ENCODE peak calls at places on chromosomes 4 and X, in nine cellular contexts. C, J, G, A, B, Y, T, V and M are unnamed samples. For H3K4me1, the result is how much of the 10 kb centered on the place peaks cover.

GRCh38 chr4:29970626-29971025 is 749.5 kb upstream of the PCDH7 start:
- DNase-seq in C (no peak), J (no peak), G (no peak), A (no peak), B (peak), Y (no peak), T (no peak), V (peak), M (no peak)

GRCh38 chr4:176238157-176238608 is 30.8 kb downstream of the ASB5 start:
- DNase-seq in C (no peak), J (no peak), G (no peak), A (no peak), B (no peak), Y (no peak), T (no peak), V (no peak), M (no peak)

GRCh38 chr4:159765402-159765801 is 662.5 kb downstream of the RAPGEF2 start:
- DNase-seq in C (no peak), J (no peak), G (no peak), A (no peak), B (no peak), Y (no peak), T (no peak), V (no peak), M (no peak)

GRCh38 chrX:13001961-13002671 is 27.2 kb downstream of the TMSB4X start:
- DNase-seq in C (no peak), J (peak), G (no peak), A (no peak), B (no peak), Y (no peak), T (no peak), V (peak), M (no peak)

GRCh38 chr4:48450740-48451139 is 32.4 kb upstream of the SLC10A4 start:
- DNase-seq in C (no peak), J (no peak), G (no peak), A (no peak), B (no peak), Y (no peak), T (no peak), V (no peak), M (no peak)

GRCh38 chr4:6236816-6237390 is 32.7 kb upstream of the WFS1 start:
- DNase-seq in C (no peak), J (no peak), G (peak), A (no peak), B (no peak), Y (no peak), T (no peak), V (no peak), M (no peak)

GRCh38 chr4:74451214-74451661 is 6.3 kb downstream of the AREG start:
- DNase-seq in C (no peak), J (peak), G (no peak), A (peak), B (peak), Y (no peak), T (no peak), V (no peak), M (no peak)

GRCh38 chr4:36088542-36088941 is 155.8 kb downstream of the ARAP2 start:
- DNase-seq in C (no peak), J (no peak), G (no peak), A (no peak), B (no peak), Y (no peak), T (no peak), V (no peak), M (no peak)

GRCh38 chrX:127404156-127404555 is 584.6 kb downstream of the PRR32 start:
- DNase-seq in C (no peak), J (no peak), G (no peak), A (no peak), B (no peak), Y (no peak), T (no peak), V (no peak), M (no peak)

GRCh38 chrX:140860718-140861117 is 141.7 kb upstream of the SPANXB1 start:
- DNase-seq in C (no peak), J (no peak), G (no peak), A (no peak), B (no peak), Y (no peak), T (no peak), V (no peak), M (no peak)

GRCh38 chr4:102169345-102169744 is 175.9 kb downstream of the SLC39A8 start:
- DNase-seq in C (no peak), J (no peak), G (no peak), A (no peak), B (peak), Y (no peak), T (no peak), V (peak), M (no peak)

GRCh38 chr4:81688085-81688484 is 216.4 kb upstream of the RASGEF1B start:
- DNase-seq in C (no peak), J (no peak), G (no peak), A (no peak), B (no peak), Y (no peak), T (no peak), V (peak), M (no peak)

GRCh38 chr4:55312491-55313101 is 33.4 kb upstream of the SRD5A3 start:
- DNase-seq in C (peak), J (no peak), G (peak), A (no peak), B (peak), Y (no peak), T (peak), V (peak), M (peak)

GRCh38 chr4:1997712-1998111 is 11.1 kb downstream of the NELFA start:
- DNase-seq in C (no peak), J (no peak), G (no peak), A (no peak), B (no peak), Y (no peak), T (no peak), V (no peak), M (no peak)

GRCh38 chrX:106243376-106243775 is 75.3 kb downstream of the PWWP3B start:
- DNase-seq in C (no peak), J (peak), G (no peak), A (no peak), B (no peak), Y (no peak), T (no peak), V (no peak), M (no peak)

GRCh38 chrX:11351375-11352295 is 58.4 kb downstream of the AMELX start:
- DNase-seq in C (no peak), J (no peak), G (peak), A (no peak), B (peak), Y (peak), T (peak), V (no peak), M (peak)

GRCh38 chr4:10054571-10055041 is 33.3 kb upstream of the SLC2A9 start:
- DNase-seq in C (no peak), J (peak), G (no peak), A (no peak), B (no peak), Y (no peak), T (no peak), V (no peak), M (no peak)

GRCh38 chr4:86130160-86130933 is 229.5 kb downstream of the MAPK10 start:
- DNase-seq in C (no peak), J (no peak), G (no peak), A (no peak), B (no peak), Y (no peak), T (no peak), V (no peak), M (no peak)

GRCh38 chr4:15144967-15145295 is 142.7 kb downstream of the CPEB2 start:
- DNase-seq in C (no peak), J (no peak), G (no peak), A (no peak), B (no peak), Y (no peak), T (no peak), V (no peak), M (no peak)

GRCh38 chrX:1419545-1420355 is 27.8 kb upstream of the SLC25A6 start:
- DNase-seq in C (no peak), J (no peak), G (no peak), A (no peak), B (no peak), Y (no peak), T (no peak), V (no peak), M (no peak)

GRCh38 chr4:56374956-56375355 is 12.3 kb downstream of the AASDH start:
- DNase-seq in C (no peak), J (no peak), G (no peak), A (no peak), B (no peak), Y (no peak), T (no peak), V (no peak), M (no peak)

GRCh38 chr4:105683038-105683437 is 25.5 kb downstream of the INTS12 start:
- DNase-seq in C (peak), J (peak), G (no peak), A (no peak), B (no peak), Y (no peak), T (no peak), V (no peak), M (peak)

GRCh38 chr4:173167793-173168395 is 717 bp upstream of the GALNT7 start:
- DNase-seq in C (peak), J (peak), G (peak), A (peak), B (peak), Y (peak), T (no peak), V (peak), M (peak)

GRCh38 chrX:143298663-143299241 is 218.5 kb downstream of the SPANXN3 start:
- DNase-seq in C (no peak), J (no peak), G (no peak), A (no peak), B (no peak), Y (no peak), T (no peak), V (no peak), M (no peak)

GRCh38 chr4:71184195-71184781 is 154.5 kb upstream of the SLC4A4 start:
- DNase-seq in C (peak), J (no peak), G (peak), A (peak), B (peak), Y (no peak), T (peak), V (peak), M (peak)

GRCh38 chr4:76011700-76012387 is 4.5 kb upstream of the CXCL9 start:
- DNase-seq in C (no peak), J (no peak), G (no peak), A (no peak), B (peak), Y (peak), T (peak), V (no peak), M (no peak)

GRCh38 chr4:74546020-74546419 is 101.1 kb downstream of the AREG start:
- DNase-seq in C (no peak), J (no peak), G (no peak), A (no peak), B (peak), Y (no peak), T (no peak), V (no peak), M (no peak)

GRCh38 chrX:149274516-149275105 is 230.5 kb downstream of the IDS start:
- DNase-seq in C (no peak), J (no peak), G (no peak), A (no peak), B (peak), Y (no peak), T (no peak), V (no peak), M (peak)

GRCh38 chrX:26262121-26262523 is 46.2 kb downstream of the MAGEB5 start:
- DNase-seq in C (no peak), J (no peak), G (no peak), A (no peak), B (no peak), Y (no peak), T (no peak), V (no peak), M (no peak)

GRCh38 chr4:38673109-38673978 is 9.3 kb downstream of the KLF3 start:
- DNase-seq in C (peak), J (peak), G (peak), A (peak), B (no peak), Y (peak), T (peak), V (peak), M (peak)

GRCh38 chrX:68511255-68511654 is 12.4 kb downstream of the YIPF6 start:
- DNase-seq in C (peak), J (no peak), G (peak), A (peak), B (peak), Y (no peak), T (peak), V (peak), M (no peak)

GRCh38 chrX:77693594-77693993 is 92.4 kb downstream of the ATRX start:
- DNase-seq in C (no peak), J (no peak), G (no peak), A (no peak), B (no peak), Y (no peak), T (no peak), V (no peak), M (no peak)

GRCh38 chrX:115392871-115393270 is 103.4 kb downstream of the LUZP4 start:
- DNase-seq in C (no peak), J (no peak), G (no peak), A (no peak), B (no peak), Y (no peak), T (no peak), V (no peak), M (peak)

GRCh38 chrX:114626323-114626722 is 42.4 kb downstream of the HTR2C start:
- DNase-seq in C (no peak), J (no peak), G (no peak), A (peak), B (peak), Y (no peak), T (no peak), V (peak), M (peak)

GRCh38 chrX:119655125-119655524 is 37.8 kb downstream of the SEPTIN6 start:
- DNase-seq in C (no peak), J (no peak), G (peak), A (peak), B (peak), Y (peak), T (peak), V (no peak), M (no peak)

GRCh38 chrX:76550016-76550415 is 122.5 kb downstream of the MAGEE1 start:
- DNase-seq in C (no peak), J (no peak), G (no peak), A (no peak), B (no peak), Y (no peak), T (no peak), V (no peak), M (no peak)

GRCh38 chrX:20433376-20433775 is 166.7 kb upstream of the RPS6KA3 start:
- DNase-seq in C (no peak), J (peak), G (no peak), A (no peak), B (peak), Y (no peak), T (no peak), V (peak), M (no peak)

GRCh38 chr4:108031427-108032083 is 41.9 kb downstream of the HADH start:
- DNase-seq in C (no peak), J (no peak), G (no peak), A (no peak), B (peak), Y (no peak), T (no peak), V (no peak), M (no peak)

GRCh38 chr4:183329954-183330742 is 7.9 kb upstream of the CLDN24 start:
- DNase-seq in C (no peak), J (no peak), G (no peak), A (no peak), B (no peak), Y (no peak), T (no peak), V (no peak), M (no peak)

GRCh38 chr4:139664442-139664841 is 1.2 kb upstream of the MGST2 start:
- DNase-seq in C (no peak), J (no peak), G (no peak), A (no peak), B (no peak), Y (no peak), T (no peak), V (no peak), M (no peak)

GRCh38 chr4:139660518-139661149 is 5.0 kb upstream of the MGST2 start:
- DNase-seq in C (no peak), J (no peak), G (no peak), A (no peak), B (no peak), Y (no peak), T (no peak), V (no peak), M (no peak)

GRCh38 chr4:139665690-139666529 is at the start of gene MGST2:
- DNase-seq in C (peak), J (peak), G (peak), A (peak), B (peak), Y (peak), T (peak), V (peak), M (peak)

GRCh38 chr4:139665079-139665689 is 435 bp upstream of the MGST2 start:
- DNase-seq in C (no peak), J (no peak), G (no peak), A (no peak), B (no peak), Y (no peak), T (no peak), V (no peak), M (no peak)

GRCh38 chr4:139663561-139664138 is 2.0 kb upstream of the MGST2 start:
- DNase-seq in C (no peak), J (no peak), G (no peak), A (no peak), B (no peak), Y (no peak), T (no peak), V (no peak), M (no peak)
- H3K4me1 ChIP-seq in C (under half), J (under half), G (under half), A (under half), B (under half), Y (under half), T (under half), V (half or more), M (under half)

DNA sequence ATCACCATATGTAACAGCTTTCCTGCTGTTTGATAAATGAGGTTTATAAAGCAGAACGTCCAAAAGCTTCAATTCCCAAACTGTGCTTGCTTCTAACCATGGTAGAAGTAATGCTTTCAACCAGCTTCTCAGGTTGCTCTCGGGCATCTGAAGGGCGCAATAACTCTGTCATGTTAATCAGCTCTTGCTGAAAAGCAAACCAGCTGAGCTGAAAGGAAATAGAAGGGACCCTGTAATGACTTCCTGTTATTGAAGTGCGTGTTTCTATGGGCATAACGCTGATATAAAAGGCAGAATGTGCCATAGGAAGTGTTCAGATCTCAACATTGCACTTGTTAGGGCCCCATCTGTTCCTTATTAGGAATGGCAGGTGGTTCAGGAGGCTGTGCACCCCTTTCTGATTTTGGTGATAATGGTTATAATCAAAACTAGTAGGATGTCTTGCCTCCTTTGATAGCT is 21.2 kb downstream of the HERC3 start:
- DNase-seq in C (no peak), J (no peak), G (no peak), A (no peak), B (no peak), Y (no peak), T (no peak), V (no peak), M (no peak)
- H3K4me1 ChIP-seq in C (under half), J (under half), G (under half), A (under half), B (under half), Y (half or more), T (under half), V (under half), M (under half)

GRCh38 chrX:153881281-153881680 is 4.7 kb downstream of the L1CAM start:
- DNase-seq in C (no peak), J (no peak), G (no peak), A (no peak), B (no peak), Y (no peak), T (no peak), V (no peak), M (no peak)
- H3K4me1 ChIP-seq in C (under half), J (under half), G (under half), A (under half), B (half or more), Y (under half), T (under half), V (under half), M (under half)

DNA sequence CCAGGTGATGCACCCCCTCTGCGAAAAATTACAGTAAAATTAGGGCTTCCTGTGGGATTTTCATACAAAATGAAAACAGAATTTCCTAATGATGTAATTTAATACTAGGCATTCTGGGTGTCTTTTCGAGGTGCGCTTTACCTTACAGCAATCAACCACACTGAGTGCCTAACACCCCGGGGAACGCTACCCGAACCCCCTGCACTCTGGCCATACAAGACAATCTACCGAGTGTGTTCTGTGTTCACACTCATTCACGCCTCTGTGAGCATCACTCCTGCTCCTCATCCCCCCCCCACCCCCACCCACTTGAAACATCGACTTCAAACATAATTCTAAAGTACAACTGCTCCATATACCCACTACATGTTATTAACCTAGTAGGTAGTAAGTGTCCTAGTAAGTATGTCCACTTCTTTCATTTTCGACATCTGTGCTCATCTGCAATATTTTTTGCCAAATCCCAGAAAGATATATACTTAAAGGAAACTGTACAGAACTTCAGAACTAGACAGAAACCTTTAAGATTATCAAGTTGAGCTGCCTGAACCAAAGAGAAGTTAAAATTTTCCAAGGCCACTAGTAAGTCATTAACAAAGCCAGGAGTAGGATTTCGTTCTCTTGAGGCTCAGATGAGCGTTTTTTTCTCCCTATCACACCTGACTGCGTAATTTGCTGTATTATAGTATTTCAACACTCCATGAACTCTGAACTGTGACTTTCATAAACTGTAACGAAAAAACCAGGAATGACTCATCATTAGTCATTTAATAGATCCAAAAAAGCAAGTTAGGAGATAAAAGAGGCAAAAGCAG is 79.9 kb downstream of the FAT1 start:
- DNase-seq in C (no peak), J (peak), G (no peak), A (no peak), B (peak), Y (no peak), T (no peak), V (peak), M (no peak)
- H3K4me1 ChIP-seq in C (under half), J (under half), G (under half), A (under half), B (under half), Y (under half), T (under half), V (under half), M (under half)

GRCh38 chr4:153486281-153487151 is 20.4 kb downstream of the TMEM131L start:
- DNase-seq in C (peak), J (peak), G (no peak), A (no peak), B (peak), Y (no peak), T (peak), V (peak), M (peak)
- H3K4me1 ChIP-seq in C (under half), J (under half), G (under half), A (under half), B (under half), Y (half or more), T (under half), V (under half), M (under half)

GRCh38 chr4:94411296-94411695 is 40.4 kb upstream of the PDLIM5 start:
- DNase-seq in C (no peak), J (no peak), G (no peak), A (no peak), B (no peak), Y (no peak), T (no peak), V (no peak), M (no peak)
- H3K4me1 ChIP-seq in C (under half), J (under half), G (under half), A (under half), B (under half), Y (under half), T (under half), V (under half), M (under half)

GRCh38 chrX:110536788-110537187 is 178.1 kb downstream of the RTL9 start:
- DNase-seq in C (no peak), J (no peak), G (no peak), A (no peak), B (no peak), Y (no peak), T (no peak), V (no peak), M (no peak)

GRCh38 chrX:110541266-110541665 is 182.6 kb downstream of the RTL9 start:
- DNase-seq in C (no peak), J (no peak), G (no peak), A (no peak), B (no peak), Y (no peak), T (no peak), V (no peak), M (no peak)
- H3K4me1 ChIP-seq in C (under half), J (under half), G (under half), A (under half), B (under half), Y (under half), T (under half), V (under half), M (under half)

GRCh38 chr4:94400191-94400590 is 51.6 kb upstream of the PDLIM5 start:
- DNase-seq in C (no peak), J (no peak), G (no peak), A (no peak), B (no peak), Y (no peak), T (no peak), V (no peak), M (no peak)
- H3K4me1 ChIP-seq in C (under half), J (under half), G (under half), A (under half), B (under half), Y (under half), T (under half), V (under half), M (under half)

GRCh38 chrX:129739591-129739990 is 812 bp downstream of the XPNPEP2 start:
- DNase-seq in C (no peak), J (no peak), G (peak), A (no peak), B (no peak), Y (no peak), T (no peak), V (peak), M (no peak)
- H3K4me1 ChIP-seq in C (under half), J (under half), G (under half), A (under half), B (under half), Y (under half), T (under half), V (under half), M (under half)